ENCODE peak calls at places on chromosomes 12 and 14, in four cellular contexts. P is cardiac muscle cell, U is AG09309, N is pancreas. S is an unnamed sample.

GRCh38 chr12:108816652-108817335 is 40.6 kb downstream of the SSH1 start:
- DNase-seq in P (no peak), N (no peak), U (no peak), S (no peak)

GRCh38 chr12:127559349-127560040 is 707.5 kb upstream of the TMEM132C start:
- DNase-seq in N (no peak), P (peak; percentile 44), U (peak; percentile 98), S (peak; percentile 11)

GRCh38 chr12:93115646-93116045 is 186.6 kb upstream of the EEA1 start:
- DNase-seq in U (no peak), N (no peak), P (peak; percentile 45), S (no peak)

GRCh38 chr12:120738252-120739030 is 12.8 kb downstream of the ACADS start:
- DNase-seq in P (no peak), N (peak; percentile 88), U (no peak), S (no peak)

GRCh38 chr14:85531141-85531593 is 1.2 kb downstream of the FLRT2 start:
- DNase-seq in N (peak; percentile 79), U (no peak), P (peak; percentile 89), S (no peak)

GRCh38 chr12:120677765-120678473 is 9.0 kb upstream of the MLEC start:
- DNase-seq in N (no peak), U (no peak), P (peak; percentile 27), S (no peak)

GRCh38 chr14:28301179-28301578 is 465.4 kb upstream of the FOXG1 start:
- DNase-seq in U (no peak), N (no peak), P (no peak), S (no peak)

GRCh38 chr12:77965790-77966189 is 135.1 kb downstream of the NAV3 start:
- DNase-seq in P (peak; percentile 58), N (no peak), U (no peak), S (no peak)

GRCh38 chr14:39430762-39431415 is 1.3 kb downstream of the FBXO33 start:
- DNase-seq in U (no peak), P (no peak), N (no peak), S (no peak)

GRCh38 chr14:70995671-70996070 is 88.4 kb downstream of the PCNX1 start:
- DNase-seq in N (no peak), U (no peak), P (no peak), S (no peak)

GRCh38 chr12:121610239-121611149 is 15.8 kb upstream of the ORAI1 start:
- DNase-seq in P (peak; percentile 58), U (no peak), N (no peak), S (no peak)

GRCh38 chr12:109358154-109358869 is 10.6 kb downstream of the MYO1H start:
- DNase-seq in N (no peak), U (no peak), P (peak; percentile 80), S (no peak)

GRCh38 chr12:86710110-86710509 is 453.9 kb upstream of the MGAT4C start:
- DNase-seq in P (peak; percentile 18), N (no peak), U (no peak), S (no peak)

GRCh38 chr12:98106201-98106600 is 409.2 kb upstream of the TMPO start:
- DNase-seq in U (no peak), N (no peak), P (no peak), S (no peak)

GRCh38 chr12:120115066-120115465 is 1.5 kb downstream of the RAB35 start:
- DNase-seq in U (no peak), P (no peak), N (no peak), S (no peak)

GRCh38 chr12:46916796-46917419 is 91.1 kb upstream of the SLC38A4 start:
- DNase-seq in P (no peak), U (no peak), N (no peak), S (no peak)

GRCh38 chr14:37278673-37279538 is 81.2 kb downstream of the MIPOL1 start:
- DNase-seq in U (no peak), P (no peak), N (no peak), S (no peak)

GRCh38 chr14:36503771-36504741 is 16.0 kb downstream of the NKX2-1 start:
- DNase-seq in P (no peak), U (no peak), N (no peak), S (no peak)

GRCh38 chr12:5022465-5023061 is 21.1 kb upstream of the KCNA5 start:
- DNase-seq in N (peak; percentile 71), U (no peak), P (peak; percentile 55), S (peak; percentile 30)

GRCh38 chr12:67998379-67998778 is 9.1 kb downstream of the IFNG-AS1 start:
- DNase-seq in P (no peak), U (no peak), N (no peak), S (no peak)

GRCh38 chr12:68003777-68004176 is 14.5 kb downstream of the IFNG-AS1 start:
- DNase-seq in P (no peak), N (no peak), U (no peak), S (no peak)

GRCh38 chr12:68007023-68007422 is 17.8 kb downstream of the IFNG-AS1 start:
- DNase-seq in U (no peak), P (no peak), N (no peak), S (no peak)

GRCh38 chr12:67999244-67999643 is 10.0 kb downstream of the IFNG-AS1 start:
- DNase-seq in N (no peak), U (no peak), P (no peak), S (no peak)

GRCh38 chr12:68001486-68002466 is 12.5 kb downstream of the IFNG-AS1 start:
- DNase-seq in P (peak; percentile 28), U (peak; percentile 7), N (no peak), S (no peak)
- TF ChIP-seq CTCF in P (peak; percentile 33), U (peak; percentile 47), N (no peak), S (peak; percentile 33)

GRCh38 chr14:88668448-88669116 is 105.7 kb downstream of the ZC3H14 start:
- DNase-seq in U (no peak), N (no peak), P (no peak), S (no peak)

GRCh38 chr14:88669346-88669745 is 106.5 kb downstream of the ZC3H14 start:
- DNase-seq in P (no peak), U (no peak), N (no peak), S (peak; percentile 15)

GRCh38 chr14:88667555-88668273 is 104.9 kb downstream of the ZC3H14 start:
- DNase-seq in U (peak; percentile 41), P (peak; percentile 88), N (no peak), S (peak; percentile 76)
- TF ChIP-seq CTCF in U (peak; percentile 87), P (peak; percentile 92), N (peak; percentile 60), S (peak; percentile 97)

GRCh38 chr12:14356147-14356546 is 9.3 kb upstream of the ATF7IP start:
- DNase-seq in P (no peak), N (no peak), U (no peak), S (no peak)

GRCh38 chr12:14362347-14362746 is 3.1 kb upstream of the ATF7IP start:
- DNase-seq in U (no peak), N (no peak), P (no peak), S (no peak)

DNA sequence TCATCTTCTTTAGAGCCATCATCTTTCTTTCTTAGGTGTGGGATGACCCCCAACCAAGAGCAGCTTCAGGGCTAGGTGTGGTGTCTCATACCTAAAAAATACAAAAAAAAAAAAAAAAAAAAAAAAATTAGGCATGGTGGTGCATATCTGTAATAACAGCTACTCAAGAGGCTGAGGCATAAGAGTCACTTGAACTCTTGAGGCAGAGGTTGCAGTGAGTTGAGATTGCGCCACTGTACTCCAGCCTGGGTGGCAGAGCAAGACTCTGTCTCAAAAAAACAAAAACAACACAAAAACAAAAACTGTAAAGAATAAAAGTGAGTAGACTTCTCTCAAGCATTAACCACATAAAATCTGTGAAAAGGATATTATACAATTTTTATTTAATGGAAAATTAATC is 8.0 kb upstream of the ATF7IP start:
- DNase-seq in U (no peak), N (no peak), P (no peak), S (no peak)
- TF ChIP-seq CTCF in U (no peak), N (no peak), P (no peak), S (no peak)

GRCh38 chr14:106530423-106531107 is 1004.2 kb downstream of the TMEM121 start:
- DNase-seq in P (no peak), U (no peak), N (peak; percentile 36), S (peak; percentile 36)
- TF ChIP-seq CTCF in P (no peak), U (no peak), N (no peak), S (peak; percentile 39)

GRCh38 chr14:60514378-60515243 is 5.7 kb downstream of the SIX6 start:
- DNase-seq in U (no peak), P (peak; percentile 6), N (peak; percentile 62), S (peak; percentile 64)
- TF ChIP-seq CTCF in U (peak; percentile 12), P (peak; percentile 24), N (peak; percentile 29), S (peak; percentile 36)

GRCh38 chr14:24817638-24818053 is 183.7 kb upstream of the GZMB start:
- DNase-seq in P (peak; percentile 64), U (no peak), N (no peak), S (no peak)

GRCh38 chr14:24816929-24817637 is 183.1 kb upstream of the GZMB start:
- DNase-seq in U (no peak), P (no peak), N (peak; percentile 82), S (no peak)

GRCh38 chr14:24816011-24816928 is 182.3 kb upstream of the GZMB start:
- DNase-seq in U (no peak), P (peak; percentile 44), N (peak; percentile 35), S (no peak)

GRCh38 chr14:24818823-24819341 is 184.9 kb upstream of the GZMB start:
- DNase-seq in U (no peak), P (no peak), N (no peak), S (no peak)

GRCh38 chr14:24818054-24818822 is 184.2 kb upstream of the GZMB start:
- DNase-seq in U (no peak), P (peak; percentile 9), N (no peak), S (no peak)
- TF ChIP-seq CTCF in U (no peak), P (no peak), N (no peak), S (no peak)

DNA sequence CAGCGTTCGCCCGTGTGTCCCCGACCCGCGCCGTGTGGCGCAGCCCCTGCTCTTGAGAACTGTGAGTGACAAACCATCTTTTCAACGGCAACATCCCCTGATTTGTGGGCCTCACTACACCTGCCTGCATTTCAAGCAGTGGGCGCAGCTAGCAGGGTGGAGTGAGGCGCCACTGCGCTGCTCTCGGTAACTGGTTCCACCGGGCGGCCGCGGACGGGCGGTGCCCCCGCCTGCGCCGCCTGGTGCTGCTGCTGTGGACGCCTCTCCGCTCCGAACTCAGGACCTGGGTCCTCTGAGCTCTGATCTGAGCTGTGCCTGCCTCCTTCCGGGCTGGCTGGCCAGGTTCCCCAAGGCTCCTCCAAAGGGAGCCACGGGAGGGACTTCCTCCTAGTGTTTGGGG is 5.9 kb upstream of the DEGS2 start:
- DNase-seq in P (no peak), N (peak; percentile 52), U (no peak), S (no peak)
- TF ChIP-seq CTCF in P (peak; percentile 12), N (no peak), U (no peak), S (no peak)

GRCh38 chr12:613996-614726 is 49.1 kb downstream of the NINJ2 start:
- DNase-seq in N (no peak), P (peak; percentile 23), U (no peak), S (peak; percentile 50)
- TF ChIP-seq CTCF in N (no peak), P (peak; percentile 7), U (peak; percentile 23), S (peak; percentile 40)

DNA sequence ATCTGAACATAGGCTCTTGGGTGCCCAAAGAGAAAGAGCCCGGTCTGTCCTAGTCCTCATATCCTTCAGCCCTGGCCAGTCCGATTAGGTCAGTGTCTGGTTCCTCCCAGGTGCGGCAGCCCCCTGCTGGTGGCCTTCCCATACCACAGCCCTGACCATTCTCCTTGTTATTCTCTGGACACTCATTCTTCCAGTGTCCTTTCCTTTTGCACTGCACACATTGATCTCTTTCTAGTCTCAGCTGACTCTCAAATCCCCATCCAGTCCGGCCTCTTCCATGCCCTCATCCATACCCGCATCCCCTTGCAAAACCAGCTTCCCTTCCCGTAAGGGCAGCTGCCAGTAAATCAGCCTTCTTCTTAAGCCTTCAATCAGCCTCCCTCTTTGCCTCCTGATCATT is 1316.3 kb downstream of the TMEM121 start:
- DNase-seq in P (no peak), U (no peak), N (peak; percentile 48), S (peak; percentile 23)
- TF ChIP-seq CTCF in P (no peak), U (peak; percentile 51), N (no peak), S (peak; percentile 61)